ENCODE peak calls at places on chromosomes 1 and 21, in five cellular contexts. G is AG20443; I is midbrain; O is stimulated activated CD4-positive, alpha-beta T cell treated with anti-CD3 and anti-CD28 coated beads, Interleukin-1b, Interleukin-23, amount 100 ng/mL, for 4 hours; Z is occipital lobe. C is an unnamed sample.

GRCh38 chr1:87450615-87451209 is 122.0 kb downstream of the LMO4 start:
- DNase-seq in G (no peak), O (no peak), I (no peak), Z (no peak), C (no peak)

GRCh38 chr1:17055801-17056200 is 2.0 kb upstream of the SDHB start:
- DNase-seq in I (no peak), Z (no peak), O (no peak), G (no peak), C (no peak)

GRCh38 chr21:40568756-40569155 is 278.2 kb downstream of the DSCAM start:
- DNase-seq in I (no peak), O (no peak), Z (no peak), G (no peak), C (no peak)

GRCh38 chr1:33473900-33474299 is 1.5 kb downstream of the ZSCAN20 start:
- DNase-seq in I (no peak), O (no peak), Z (no peak), G (no peak), C (peak)

GRCh38 chr1:218823291-218823900 is 350.3 kb upstream of the LYPLAL1 start:
- DNase-seq in G (peak), I (no peak), Z (no peak), O (no peak), C (no peak)

GRCh38 chr1:162709870-162710269 is 77.6 kb downstream of the DDR2 start:
- DNase-seq in O (no peak), G (peak), Z (no peak), I (no peak), C (no peak)

GRCh38 chr1:166164995-166165660 is 1.7 kb downstream of the FAM78B start:
- DNase-seq in G (peak), I (peak), O (no peak), Z (peak), C (no peak)

GRCh38 chr1:238811211-238811610 is 575.2 kb upstream of the CHRM3 start:
- DNase-seq in O (no peak), Z (no peak), G (no peak), I (no peak), C (no peak)

GRCh38 chr1:205593967-205594366 is 37.8 kb downstream of the ELK4 start:
- DNase-seq in Z (no peak), O (no peak), G (no peak), I (no peak), C (no peak)

GRCh38 chr1:33060579-33061083 is 20.3 kb upstream of the AZIN2 start:
- DNase-seq in I (peak), Z (peak), O (no peak), G (peak), C (no peak)

GRCh38 chr21:46116189-46116845 is 18.4 kb downstream of the COL6A2 start:
- DNase-seq in O (no peak), I (no peak), Z (no peak), G (no peak), C (no peak)

GRCh38 chr1:205421728-205422127 is at the start of gene LEMD1:
- DNase-seq in G (no peak), O (no peak), Z (no peak), I (no peak), C (no peak)

C was measured in RKO.